ENCODE peak calls at places on chromosomes 11 and 22, in six cellular contexts. M is mesendoderm, F is adrenal gland, W is body of pancreas, Z is stomach, K is heart right ventricle. P is an unnamed sample. For H3K36me3 and H3K4me1, the result is how much of the 10 kb centered on the place peaks cover.

GRCh38 chr22:41288245-41288946 is 2.4 kb upstream of the RANGAP1 start:
- DNase-seq in W (peak), F (peak), Z (peak), K (peak), M (peak), P (no peak)

GRCh38 chr22:19824197-19825015 is 30.3 kb downstream of the GNB1L start:
- DNase-seq in K (no peak), Z (peak), F (no peak), W (no peak), M (no peak), P (no peak)

GRCh38 chr11:11722246-11722645 is 100.4 kb upstream of the GALNT18 start:
- DNase-seq in Z (no peak), K (no peak), F (no peak), M (no peak), W (no peak), P (no peak)

GRCh38 chr22:39478461-39478860 is 21.6 kb downstream of the MGAT3 start:
- DNase-seq in F (no peak), K (no peak), M (no peak), W (peak), Z (peak), P (peak)

GRCh38 chr22:30782613-30783012 is 87.9 kb downstream of the OSBP2 start:
- DNase-seq in Z (no peak), W (no peak), F (no peak), K (no peak), M (no peak), P (no peak)

GRCh38 chr11:87180743-87181142 is 143.0 kb downstream of the TMEM135 start:
- DNase-seq in Z (no peak), M (no peak), W (no peak), F (no peak), K (no peak), P (no peak)

GRCh38 chr22:38305481-38306448 is 11.5 kb downstream of the CSNK1E start:
- DNase-seq in F (no peak), W (peak), K (no peak), Z (no peak), M (peak), P (no peak)

GRCh38 chr22:45880732-45881523 is 96.0 kb downstream of the WNT7B start:
- DNase-seq in M (no peak), Z (no peak), F (peak), W (no peak), K (no peak), P (no peak)

GRCh38 chr11:2470495-2470894 is 25.7 kb downstream of the KCNQ1 start:
- DNase-seq in M (no peak), F (no peak), W (no peak), Z (no peak), K (no peak), P (no peak)

GRCh38 chr11:124115782-124116616 is 749 bp downstream of the VWA5A start:
- DNase-seq in Z (peak), W (peak), M (peak), K (no peak), F (peak), P (no peak)

GRCh38 chr11:100849009-100849913 is 162.2 kb downstream of the ARHGAP42 start:
- DNase-seq in F (no peak), Z (no peak), K (no peak), M (no peak), W (no peak), P (no peak)

GRCh38 chr11:11977206-11977938 is 31.1 kb downstream of the DKK3 start:
- DNase-seq in W (peak), Z (peak), K (peak), M (peak), F (peak), P (peak)

GRCh38 chr11:102216433-102217163 is 100.7 kb upstream of the BIRC3 start:
- DNase-seq in M (no peak), Z (no peak), W (no peak), K (no peak), F (no peak), P (no peak)

GRCh38 chr22:23289851-23290724 is 109.8 kb downstream of the BCR start:
- DNase-seq in Z (peak), W (peak), K (peak), M (peak), F (peak), P (peak)

GRCh38 chr22:47465222-47465621 is 702.8 kb downstream of the TBC1D22A start:
- DNase-seq in M (no peak), Z (no peak), K (no peak), W (no peak), F (no peak), P (no peak)

DNA sequence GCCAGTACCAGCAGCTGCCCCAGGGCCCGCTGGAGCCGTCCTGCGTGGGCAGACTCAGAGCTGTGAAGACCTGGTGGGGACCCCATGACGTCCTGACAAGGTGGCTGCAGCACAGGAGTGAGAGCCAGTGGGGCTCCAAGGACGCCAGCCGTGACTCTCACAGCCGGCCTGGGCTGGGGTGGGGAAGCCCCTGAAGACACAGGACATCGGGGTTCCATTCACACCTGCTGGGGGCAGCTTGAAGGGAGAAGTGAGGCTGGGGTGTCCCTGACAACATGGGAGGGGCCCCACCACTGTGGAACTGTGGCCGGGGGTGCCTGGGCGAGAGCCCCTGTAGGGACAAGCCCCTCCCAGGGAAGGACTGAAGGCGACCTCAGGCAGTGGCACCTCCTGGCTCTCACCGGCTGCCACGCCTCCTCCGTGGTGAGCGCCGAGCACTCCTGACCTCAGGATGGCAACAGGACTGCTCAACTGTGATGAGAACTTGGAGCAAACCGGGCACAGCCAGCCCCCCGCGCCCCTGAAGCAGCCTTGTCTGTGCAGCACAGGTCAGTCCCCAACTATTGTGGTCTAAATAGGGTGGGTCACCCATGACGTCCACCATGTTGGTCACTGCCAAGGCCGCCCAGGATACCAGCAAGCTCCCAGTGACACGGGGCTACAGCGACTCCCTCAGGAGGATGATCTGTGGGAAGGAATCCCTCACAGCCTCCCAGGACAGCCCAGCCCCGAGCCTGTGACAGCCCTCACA is 22.7 kb upstream of the IL17REL start:
- DNase-seq in M (no peak), F (no peak), K (no peak), W (no peak), Z (no peak), P (no peak)
- H3K36me3 ChIP-seq in M (under half), F (under half), K (under half), W (under half), Z (under half), P (under half)

GRCh38 chr11:1387961-1388762 is 1.6 kb upstream of the BRSK2 start:
- DNase-seq in M (peak), F (no peak), Z (no peak), K (no peak), W (peak), P (peak)
- H3K27ac ChIP-seq in M (no peak), F (no peak), Z (no peak), K (no peak), W (no peak), P (no peak)

DNA sequence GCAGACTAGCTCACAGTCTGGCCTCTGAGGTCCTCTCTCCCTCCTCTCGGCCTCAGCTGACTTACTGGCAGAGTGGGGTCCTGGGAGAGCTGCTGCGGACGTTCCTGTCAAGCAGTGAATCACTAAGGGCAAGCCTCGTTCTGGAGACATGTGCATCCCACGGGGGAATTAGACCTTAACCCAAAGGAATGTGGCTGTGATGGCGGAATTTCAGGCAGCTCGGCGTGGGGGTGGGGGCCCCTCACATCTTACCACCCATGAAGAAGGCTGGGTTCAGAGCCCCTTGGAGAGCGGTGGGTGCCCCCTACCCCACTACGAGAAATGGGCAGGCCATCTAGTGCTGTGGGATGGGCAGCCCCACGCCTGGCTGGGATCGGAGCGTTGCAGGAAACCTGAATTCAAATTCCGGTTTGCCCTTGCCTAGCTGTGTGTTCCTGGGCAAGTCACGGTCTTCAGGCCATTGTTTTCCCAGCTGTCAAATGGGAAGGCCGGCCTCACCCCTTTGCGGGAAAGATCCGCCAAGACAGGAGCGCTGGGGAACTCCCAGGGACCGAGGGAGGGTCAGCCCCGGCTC is 559 bp downstream of the LRRC32 start:
- DNase-seq in M (no peak), F (peak), Z (no peak), K (peak), W (no peak), P (peak)
- H3K4me1 ChIP-seq in M (under half), F (under half), Z (half or more), K (under half), W (under half), P (under half)

GRCh38 chr11:90204832-90205646 is 17.8 kb downstream of the CHORDC1 start:
- DNase-seq in M (peak), F (no peak), Z (no peak), K (no peak), W (peak), P (no peak)
- H3K36me3 ChIP-seq in M (under half), F (under half), Z (half or more), K (under half), W (under half), P (under half)

GRCh38 chr11:75303544-75304224 is 47.8 kb downstream of the ARRB1 start:
- DNase-seq in F (no peak), Z (no peak), K (no peak), M (no peak), W (no peak), P (no peak)
- H3K27ac ChIP-seq in F (no peak), Z (peak), K (no peak), M (no peak), W (peak), P (no peak)

DNA sequence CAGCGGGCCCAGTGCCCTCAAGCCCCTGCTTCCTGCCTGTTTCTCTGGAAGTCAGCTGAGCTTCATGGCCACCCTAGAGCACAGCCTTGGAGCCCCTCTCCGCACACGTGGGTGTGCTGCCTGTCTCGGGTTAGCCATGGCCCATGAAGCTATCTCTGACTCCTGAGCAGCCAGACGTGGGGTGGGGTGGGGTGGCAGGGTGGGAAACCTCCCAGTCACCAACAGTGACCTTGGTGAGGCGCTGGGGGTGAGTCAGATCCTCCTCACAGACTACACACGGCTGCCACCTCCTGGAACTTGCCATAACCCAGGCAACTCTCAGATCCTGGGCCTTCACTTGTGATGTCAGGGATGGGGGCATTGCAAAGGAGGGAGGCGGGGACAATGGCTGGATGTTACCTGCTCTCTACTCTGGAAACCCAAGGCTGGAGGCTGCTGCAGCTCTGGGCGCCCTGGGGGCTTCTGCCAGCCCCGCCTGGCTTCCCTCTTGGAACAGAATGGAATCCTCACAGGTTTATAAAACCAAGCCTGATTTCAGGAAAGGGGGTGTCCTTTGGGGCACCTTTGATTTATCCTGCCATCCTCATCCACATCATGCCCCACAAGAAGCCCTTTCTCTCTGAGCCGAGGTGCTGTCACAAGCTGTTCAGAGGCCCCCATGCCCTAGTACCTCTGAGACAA is 88.4 kb downstream of the SNX19 start:
- DNase-seq in W (peak), Z (peak), F (peak), M (peak), K (peak), P (peak)
- H3K4me1 ChIP-seq in W (under half), Z (under half), F (under half), M (under half), K (under half), P (under half)

DNA sequence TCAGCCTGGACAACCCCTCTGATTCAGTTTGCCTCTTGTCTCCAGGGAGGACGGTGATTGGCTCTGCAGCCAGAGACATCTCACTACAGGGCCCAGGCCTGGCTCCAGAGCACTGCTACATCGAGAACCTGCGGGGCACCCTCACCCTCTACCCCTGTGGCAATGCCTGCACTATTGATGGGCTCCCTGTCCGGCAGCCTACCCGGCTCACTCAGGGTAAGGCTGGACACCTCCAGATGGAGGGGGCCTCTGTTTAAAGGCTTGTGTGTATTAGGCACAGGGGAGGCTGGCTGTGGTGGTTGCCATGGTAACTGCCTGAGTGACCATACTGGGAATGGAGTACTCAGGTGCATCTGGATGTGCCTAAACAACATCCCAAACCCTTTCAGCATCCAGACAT is 8.6 kb downstream of the PHLDB1 start:
- DNase-seq in M (peak), W (no peak), F (no peak), K (no peak), Z (no peak), P (no peak)
- H3K36me3 ChIP-seq in M (under half), W (under half), F (under half), K (under half), Z (under half), P (under half)

DNA sequence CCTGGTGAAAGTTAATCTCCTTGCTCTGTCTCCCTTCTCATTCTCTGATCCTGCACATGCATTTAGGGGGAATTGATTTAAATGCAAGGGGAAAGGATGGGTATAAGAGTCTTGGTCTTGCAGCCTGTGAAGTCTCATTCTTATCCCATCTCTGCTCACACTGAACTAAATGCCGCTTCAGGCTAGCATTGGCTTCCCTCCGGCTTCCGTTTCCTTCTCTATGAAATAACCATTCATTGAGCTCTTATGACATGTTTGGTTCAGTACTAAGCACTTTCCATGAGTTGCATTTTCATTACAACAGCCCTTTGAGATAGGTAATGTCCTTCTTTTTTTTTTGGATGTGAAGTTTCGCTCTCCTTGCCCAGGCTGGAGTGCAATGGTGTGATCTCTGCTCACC is 5.6 kb downstream of the ZBTB16 start:
- DNase-seq in W (no peak), F (no peak), Z (no peak), M (no peak), K (no peak), P (no peak)
- H3K27ac ChIP-seq in W (no peak), F (no peak), Z (no peak), M (no peak), K (no peak), P (peak)

GRCh38 chr11:118275184-118275583 is 11.1 kb upstream of the MPZL2 start:
- DNase-seq in Z (no peak), W (no peak), F (no peak), K (no peak), M (peak), P (no peak)

GRCh38 chr11:118281284-118281683 is 17.2 kb upstream of the MPZL2 start:
- DNase-seq in M (no peak), W (no peak), K (no peak), Z (no peak), F (no peak), P (no peak)

GRCh38 chr11:118276422-118276821 is 12.3 kb upstream of the MPZL2 start:
- DNase-seq in F (no peak), W (no peak), K (no peak), Z (no peak), M (no peak), P (no peak)

GRCh38 chr11:118274184-118274583 is 10.1 kb upstream of the MPZL2 start:
- DNase-seq in Z (no peak), K (no peak), M (no peak), W (no peak), F (no peak), P (no peak)

GRCh38 chr11:118277312-118277711 is 13.2 kb upstream of the MPZL2 start:
- DNase-seq in K (no peak), Z (peak), F (no peak), W (no peak), M (peak), P (no peak)
- H3K4me1 ChIP-seq in K (under half), Z (under half), F (under half), W (under half), M (under half), P (under half)

GRCh38 chr11:59607703-59608454 is 7.7 kb downstream of the OSBP start:
- DNase-seq in Z (no peak), M (no peak), F (no peak), K (no peak), W (no peak), P (no peak)
- H3K36me3 ChIP-seq in Z (half or more), M (under half), F (under half), K (under half), W (under half), P (half or more)